ENCODE peak calls at places on chromosomes 11 and 22, in nine cellular contexts. U is esophagus squamous epithelium, N is MM.1S, I is lower lobe of right lung, A is suprapubic skin, J is tibial nerve, K is small intestine, V is upper lobe of left lung, R is astrocyte. Q is an unnamed sample.
A peak's percentile ranks its signal among the peaks of the same experiment; 100 is the strongest.

GRCh38 chr11:67453816-67454732 is 1.1 kb upstream of the CABP4 start:
- DNase-seq in U (no peak), N (no peak), I (no peak), A (no peak), J (no peak), K (no peak), V (peak; percentile 59), R (no peak), Q (no peak)

GRCh38 chr22:38272373-38273134 is at the start of gene TMEM184B:
- DNase-seq in U (no peak), N (peak; percentile 86), I (peak; percentile 81), A (peak; percentile 84), J (peak; percentile 58), K (peak; percentile 82), V (peak; percentile 97), R (no peak), Q (no peak)

GRCh38 chr11:61618991-61619390 is 38.1 kb upstream of the SYT7 start:
- DNase-seq in U (no peak), N (no peak), I (no peak), A (no peak), J (no peak), K (no peak), V (no peak), R (no peak), Q (no peak)

GRCh38 chr11:121892131-121892681 is 223.8 kb downstream of the BLID start:
- DNase-seq in U (no peak), N (no peak), I (no peak), A (no peak), J (no peak), K (no peak), V (no peak), R (peak; percentile 82), Q (no peak)

GRCh38 chr22:50729391-50730012 is 8.5 kb upstream of the ACR start:
- DNase-seq in U (no peak), N (peak; percentile 93), I (peak; percentile 39), A (peak; percentile 67), J (no peak), K (no peak), V (no peak), R (no peak), Q (no peak)

GRCh38 chr11:113446938-113447337 is 28.3 kb downstream of the DRD2 start:
- DNase-seq in U (no peak), N (no peak), I (no peak), A (no peak), J (no peak), K (no peak), V (peak; percentile 44), R (no peak), Q (no peak)

GRCh38 chr22:32904044-32904443 is 102.5 kb downstream of the TIMP3 start:
- DNase-seq in U (no peak), N (peak; percentile 17), I (no peak), A (no peak), J (peak; percentile 40), K (peak; percentile 64), V (no peak), R (peak; percentile 36), Q (no peak)

GRCh38 chr11:133787379-133788103 is 57.8 kb downstream of the SPATA19 start:
- DNase-seq in U (no peak), N (no peak), I (no peak), A (no peak), J (no peak), K (no peak), V (peak; percentile 92), R (no peak), Q (no peak)

GRCh38 chr22:20741634-20742581 is 32.0 kb upstream of the SERPIND1 start:
- DNase-seq in U (no peak), N (peak; percentile 17), I (no peak), A (no peak), J (peak; percentile 29), K (peak; percentile 58), V (no peak), R (no peak), Q (no peak)

GRCh38 chr11:4496555-4497248 is 14.3 kb downstream of the OR52K1 start:
- DNase-seq in U (no peak), N (no peak), I (no peak), A (no peak), J (no peak), K (peak; percentile 15), V (no peak), R (no peak), Q (no peak)

GRCh38 chr11:68013611-68014156 is 3.6 kb downstream of the ALDH3B1 start:
- DNase-seq in U (no peak), N (no peak), I (no peak), A (no peak), J (no peak), K (no peak), V (no peak), R (no peak), Q (no peak)

GRCh38 chr22:31244044-31244942 is 32.2 kb downstream of the LIMK2 start:
- DNase-seq in U (no peak), N (no peak), I (no peak), A (no peak), J (no peak), K (no peak), V (no peak), R (peak; percentile 97), Q (no peak)

GRCh38 chr22:44917372-44918165 is 92.2 kb downstream of the PHF21B start:
- DNase-seq in U (no peak), N (no peak), I (peak; percentile 19), A (no peak), J (no peak), K (no peak), V (no peak), R (no peak), Q (no peak)

GRCh38 chr11:15941206-15941770 is 415.1 kb downstream of the SOX6 start:
- DNase-seq in U (no peak), N (no peak), I (no peak), A (no peak), J (no peak), K (no peak), V (peak; percentile 88), R (peak; percentile 29), Q (no peak)

GRCh38 chr11:129590030-129590752 is 214.5 kb downstream of the BARX2 start:
- DNase-seq in U (no peak), N (no peak), I (no peak), A (no peak), J (no peak), K (no peak), V (no peak), R (no peak), Q (no peak)

GRCh38 chr22:42074153-42074750 is at the start of gene PHETA2:
- DNase-seq in U (no peak), N (no peak), I (peak; percentile 77), A (peak; percentile 82), J (peak; percentile 37), K (peak; percentile 30), V (peak; percentile 91), R (no peak), Q (no peak)

GRCh38 chr11:108536783-108537182 is 38.6 kb upstream of the POGLUT3 start:
- DNase-seq in U (no peak), N (no peak), I (no peak), A (no peak), J (no peak), K (no peak), V (no peak), R (no peak), Q (no peak)

GRCh38 chr22:39231197-39231950 is 13.4 kb downstream of the PDGFB start:
- DNase-seq in U (no peak), N (no peak), I (no peak), A (no peak), J (no peak), K (no peak), V (peak; percentile 82), R (no peak), Q (no peak)

GRCh38 chr11:8650401-8650990 is 32.0 kb downstream of the TRIM66 start:
- DNase-seq in U (no peak), N (no peak), I (no peak), A (no peak), J (no peak), K (no peak), V (no peak), R (no peak), Q (no peak)

DNA sequence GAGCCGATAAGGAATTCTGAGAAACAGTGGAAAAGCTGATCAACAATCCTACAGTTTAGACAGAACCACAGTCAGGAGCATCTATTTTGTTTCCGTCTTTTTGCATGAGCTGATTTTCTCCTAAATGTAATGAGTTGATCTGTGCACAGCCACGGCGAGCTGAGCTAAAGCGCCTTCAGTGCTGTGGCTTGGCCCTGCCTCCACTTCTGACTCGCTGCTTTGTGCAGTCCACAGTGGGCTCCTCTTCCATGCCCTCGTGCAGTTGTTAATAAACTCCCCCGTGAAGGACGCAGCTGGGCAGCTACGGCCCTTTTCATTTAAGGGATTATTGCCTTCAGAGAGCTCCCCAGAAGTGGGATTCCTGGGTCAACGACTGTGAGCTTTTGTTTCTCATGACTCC is 39.4 kb downstream of the SCUBE1 start:
- DNase-seq in U (no peak), N (no peak), I (no peak), A (no peak), J (no peak), K (no peak), V (no peak), R (no peak), Q (no peak)
- H3K4me1 ChIP-seq in U (peaks cover 56% of the 10 kb centered on the region), N (no peaks in the 10 kb centered on the region), I (no peaks in the 10 kb centered on the region), A (no peaks in the 10 kb centered on the region), J (peaks cover 11% of the 10 kb centered on the region), K (no peaks in the 10 kb centered on the region), V (no peaks in the 10 kb centered on the region), R (no peaks in the 10 kb centered on the region), Q (peaks cover 68% of the 10 kb centered on the region)

DNA sequence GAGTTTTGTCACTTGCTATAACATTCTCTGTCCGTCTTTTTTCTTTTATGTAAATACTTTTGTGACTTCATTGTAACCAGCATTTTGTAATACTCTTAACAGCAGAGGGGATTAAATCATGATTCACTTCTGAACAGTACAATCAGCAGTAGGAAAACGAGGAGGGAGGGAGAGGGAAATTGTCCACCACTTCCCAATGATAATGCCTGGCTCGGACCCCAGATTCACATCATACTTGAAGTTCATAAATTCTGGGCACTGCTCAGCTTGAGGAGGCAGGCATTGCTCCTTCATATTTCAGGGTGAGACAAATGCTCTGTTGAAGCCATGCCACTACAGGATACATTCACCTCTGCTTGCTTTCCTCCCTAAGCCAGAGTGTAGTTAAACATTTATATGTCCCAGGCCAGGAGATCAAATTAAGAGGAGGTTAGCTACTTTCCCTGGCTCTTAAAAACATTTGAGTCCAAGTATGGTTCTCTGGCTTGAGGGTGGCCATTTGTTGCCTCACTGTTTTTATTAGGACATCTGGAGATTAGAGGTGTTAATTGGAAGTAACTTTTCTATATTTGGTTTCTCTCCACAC is 129.0 kb upstream of the LDLRAD3 start:
- DNase-seq in U (no peak), N (no peak), I (no peak), A (no peak), J (no peak), K (no peak), V (no peak), R (no peak), Q (no peak)
- H3K4me1 ChIP-seq in U (peaks cover 37% of the 10 kb centered on the region), N (no peaks in the 10 kb centered on the region), I (no peaks in the 10 kb centered on the region), A (peaks cover 20% of the 10 kb centered on the region), J (no peaks in the 10 kb centered on the region), K (no peaks in the 10 kb centered on the region), V (no peaks in the 10 kb centered on the region), R (no peaks in the 10 kb centered on the region), Q (no peaks in the 10 kb centered on the region)

GRCh38 chr22:25624486-25624885 is 60.0 kb downstream of the GRK3 start:
- DNase-seq in U (no peak), N (no peak), I (no peak), A (no peak), J (no peak), K (no peak), V (no peak), R (no peak), Q (no peak)
- H3K4me1 ChIP-seq in U (peaks cover 30% of the 10 kb centered on the region), N (no peaks in the 10 kb centered on the region), I (peaks cover 19% of the 10 kb centered on the region), A (peaks cover 24% of the 10 kb centered on the region), J (peaks cover 12% of the 10 kb centered on the region), K (no peaks in the 10 kb centered on the region), V (peaks cover 16% of the 10 kb centered on the region), R (peaks cover 4% of the 10 kb centered on the region), Q (no peaks in the 10 kb centered on the region)

GRCh38 chr11:85746640-85747039 is 60.6 kb upstream of the CCDC89 start:
- DNase-seq in U (no peak), N (no peak), I (no peak), A (no peak), J (no peak), K (no peak), V (no peak), R (no peak), Q (no peak)
- H3K4me1 ChIP-seq in U (peaks cover 53% of the 10 kb centered on the region), N (no peaks in the 10 kb centered on the region), I (peaks cover 39% of the 10 kb centered on the region), A (peaks cover 5% of the 10 kb centered on the region), J (no peaks in the 10 kb centered on the region), K (peaks cover 9% of the 10 kb centered on the region), V (peaks cover 30% of the 10 kb centered on the region), R (peaks cover 3% of the 10 kb centered on the region), Q (no peaks in the 10 kb centered on the region)